ENCODE peak calls at places on chromosome 13, in nine cellular contexts. A, F, D, U, G, S, L, R and Z are unnamed samples.
A peak's percentile ranks its signal among the peaks of the same experiment; 100 is the strongest.

GRCh38 chr13:36548129-36548528 is 115.8 kb downstream of the CCNA1 start:
- DNase-seq in A (no peak), F (peak; percentile 8), D (no peak), U (no peak), G (no peak), S (no peak), L (no peak), R (no peak), Z (no peak)

GRCh38 chr13:40158218-40158617 is 502.8 kb downstream of the COG6 start:
- DNase-seq in A (no peak), F (no peak), D (no peak), U (no peak), G (peak; percentile 73), S (no peak), L (no peak), R (peak; percentile 67), Z (no peak)

GRCh38 chr13:39253774-39254173 is 215.5 kb downstream of the NHLRC3 start:
- DNase-seq in A (no peak), F (no peak), D (no peak), U (no peak), G (peak; percentile 27), S (no peak), L (no peak), R (peak; percentile 46), Z (no peak)

GRCh38 chr13:29696606-29697005 is 101.1 kb upstream of the SLC7A1 start:
- DNase-seq in A (no peak), F (no peak), D (no peak), U (no peak), G (no peak), S (no peak), L (no peak), R (no peak), Z (no peak)

GRCh38 chr13:82447452-82448030 is 1434.7 kb downstream of the SLITRK1 start:
- DNase-seq in A (no peak), F (no peak), D (no peak), U (no peak), G (no peak), S (no peak), L (no peak), R (no peak), Z (no peak)

GRCh38 chr13:74197686-74198085 is 63.5 kb upstream of the KLF12 start:
- DNase-seq in A (no peak), F (no peak), D (no peak), U (no peak), G (no peak), S (no peak), L (no peak), R (no peak), Z (no peak)

GRCh38 chr13:107834268-107834667 is 381.1 kb downstream of the LIG4 start:
- DNase-seq in A (no peak), F (no peak), D (no peak), U (no peak), G (peak; percentile 6), S (no peak), L (no peak), R (peak; percentile 26), Z (no peak)

GRCh38 chr13:28297341-28297740 is 159.0 kb downstream of the PAN3 start:
- DNase-seq in A (no peak), F (no peak), D (no peak), U (no peak), G (no peak), S (no peak), L (peak; percentile 61), R (no peak), Z (no peak)

GRCh38 chr13:20198781-20199180 is 6.0 kb upstream of the GJB2 start:
- DNase-seq in A (no peak), F (no peak), D (no peak), U (no peak), G (no peak), S (no peak), L (no peak), R (no peak), Z (no peak)

GRCh38 chr13:109246001-109246400 is 540.4 kb downstream of the IRS2 start:
- DNase-seq in A (no peak), F (no peak), D (no peak), U (no peak), G (no peak), S (no peak), L (no peak), R (no peak), Z (no peak)

GRCh38 chr13:61406275-61406674 is 9.4 kb downstream of the PCDH20 start:
- DNase-seq in A (no peak), F (no peak), D (no peak), U (no peak), G (no peak), S (no peak), L (no peak), R (no peak), Z (no peak)

GRCh38 chr13:28071424-28071823 is 29.0 kb downstream of the FLT3 start:
- DNase-seq in A (no peak), F (no peak), D (no peak), U (no peak), G (no peak), S (no peak), L (no peak), R (no peak), Z (no peak)

GRCh38 chr13:104321756-104322155 is 1255.5 kb upstream of the SLC10A2 start:
- DNase-seq in A (no peak), F (no peak), D (no peak), U (no peak), G (no peak), S (no peak), L (no peak), R (no peak), Z (no peak)

GRCh38 chr13:46852168-46852567 is 44.7 kb downstream of the HTR2A start:
- DNase-seq in A (no peak), F (no peak), D (no peak), U (no peak), G (no peak), S (no peak), L (no peak), R (no peak), Z (no peak)

GRCh38 chr13:77040076-77040475 is 13.1 kb upstream of the FBXL3 start:
- DNase-seq in A (no peak), F (no peak), D (no peak), U (no peak), G (no peak), S (no peak), L (no peak), R (no peak), Z (no peak)

GRCh38 chr13:24995225-24995804 is 100.6 kb upstream of the PABPC3 start:
- DNase-seq in A (peak; percentile 77), F (peak; percentile 57), D (no peak), U (no peak), G (peak; percentile 91), S (no peak), L (peak; percentile 78), R (peak; percentile 90), Z (no peak)
- TF ChIP-seq CTCF in A (peak; percentile 73), F (peak; percentile 70), D (peak; percentile 47), U (peak; percentile 69), G (peak; percentile 82), S (peak; percentile 68), L (peak; percentile 93), R (peak; percentile 92), Z (peak; percentile 96)

GRCh38 chr13:31431722-31432137 is 232.0 kb downstream of the B3GLCT start:
- DNase-seq in A (no peak), F (peak; percentile 55), D (no peak), U (peak; percentile 48), G (peak; percentile 65), S (no peak), L (peak; percentile 54), R (peak; percentile 69), Z (no peak)
- TF ChIP-seq CTCF in A (peak; percentile 71), F (peak; percentile 88), D (peak; percentile 70), U (peak; percentile 78), G (peak; percentile 80), S (peak; percentile 84), L (peak; percentile 95), R (peak; percentile 71), Z (peak; percentile 97)

GRCh38 chr13:50374517-50374916 is 359.3 kb downstream of the KCNRG start:
- DNase-seq in A (no peak), F (no peak), D (no peak), U (no peak), G (no peak), S (no peak), L (no peak), R (no peak), Z (no peak)

GRCh38 chr13:50378513-50378970 is 363.3 kb downstream of the KCNRG start:
- DNase-seq in A (no peak), F (no peak), D (no peak), U (no peak), G (no peak), S (no peak), L (no peak), R (no peak), Z (no peak)

GRCh38 chr13:50375792-50376191 is 360.5 kb downstream of the KCNRG start:
- DNase-seq in A (no peak), F (no peak), D (no peak), U (no peak), G (peak; percentile 62), S (no peak), L (no peak), R (peak; percentile 44), Z (no peak)

GRCh38 chr13:50377726-50378270 is 362.6 kb downstream of the KCNRG start:
- DNase-seq in A (no peak), F (no peak), D (no peak), U (no peak), G (no peak), S (no peak), L (no peak), R (no peak), Z (no peak)

GRCh38 chr13:50376895-50377575 is 361.8 kb downstream of the KCNRG start:
- DNase-seq in A (no peak), F (no peak), D (no peak), U (no peak), G (no peak), S (no peak), L (peak; percentile 77), R (no peak), Z (no peak)
- TF ChIP-seq CTCF in A (no peak), F (peak; percentile 22), D (no peak), U (peak; percentile 32), G (no peak), S (no peak), L (peak; percentile 62), R (no peak), Z (no peak)

DNA sequence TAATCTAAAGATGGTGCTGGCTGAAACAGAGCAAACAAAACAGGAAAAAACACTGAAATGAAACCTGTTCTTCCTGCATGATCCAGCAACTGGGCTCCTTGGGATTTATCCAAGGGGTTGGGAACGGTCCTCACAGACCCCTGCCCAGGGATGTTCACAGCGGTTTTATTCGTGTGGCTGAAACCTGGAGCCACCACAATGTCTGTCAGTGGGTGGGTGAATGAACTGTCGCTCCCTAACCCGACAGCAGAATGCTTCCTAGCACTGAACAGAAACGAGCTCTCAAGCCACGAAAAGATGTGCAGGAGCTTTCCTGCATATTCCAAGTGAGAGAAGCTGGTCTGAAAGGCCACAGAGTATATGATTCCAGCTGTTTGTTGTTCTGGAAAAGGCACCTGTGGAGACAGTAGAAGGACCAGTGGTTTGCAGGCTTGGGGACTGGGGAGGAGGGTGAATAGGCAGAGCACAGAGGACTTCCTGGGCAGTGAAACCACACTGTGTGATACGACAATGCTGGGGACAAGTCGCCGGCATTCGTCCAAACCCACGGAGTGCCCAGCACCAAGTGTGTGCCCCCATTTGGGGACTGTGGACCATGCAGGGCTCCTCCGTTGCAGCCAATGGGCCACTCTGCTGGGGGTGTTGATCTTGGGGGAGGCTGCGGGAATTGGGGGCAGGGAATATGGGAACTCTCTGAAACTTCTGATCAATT is 73.9 kb downstream of the TEX29 start:
- DNase-seq in A (no peak), F (no peak), D (peak; percentile 38), U (no peak), G (no peak), S (peak; percentile 51), L (no peak), R (no peak), Z (no peak)
- TF ChIP-seq CTCF in A (no peak), F (no peak), D (no peak), U (no peak), G (no peak), S (no peak), L (no peak), R (no peak), Z (no peak)

GRCh38 chr13:101433895-101434294 is 17.6 kb upstream of the NALCN start:
- DNase-seq in A (no peak), F (no peak), D (no peak), U (no peak), G (no peak), S (no peak), L (no peak), R (no peak), Z (no peak)
- TF ChIP-seq CTCF in A (no peak), F (no peak), D (no peak), U (no peak), G (no peak), S (no peak), L (peak; percentile 17), R (no peak), Z (no peak)